ENCODE peak calls at places on chromosomes 4 and X, in seven cellular contexts. P is IMR-90, V is neuronal stem cell, N is mesendoderm, S is mesenchymal stem cell, I is trophoblast cell, M is H9. Y is an unnamed sample.

GRCh38 chrX:11760958-11761357 is 2.9 kb downstream of the MSL3 start:
- DNase-seq in N (no peak), S (no peak), P (no peak), M (no peak), V (no peak), I (no peak), Y (no peak)

GRCh38 chr4:186727977-186728519 is 4.4 kb upstream of the FAT1 start:
- DNase-seq in V (peak; percentile 18), M (peak; percentile 62), S (peak; percentile 50), I (no peak), N (peak; percentile 95), P (no peak), Y (no peak)

GRCh38 chrX:46653482-46653881 is 79.9 kb downstream of the CHST7 start:
- DNase-seq in M (peak; percentile 63), V (no peak), N (peak; percentile 52), S (no peak), I (peak; percentile 41), P (peak; percentile 4), Y (no peak)

GRCh38 chrX:68807818-68808217 is 21.0 kb upstream of the EFNB1 start:
- DNase-seq in I (peak; percentile 69), V (no peak), M (no peak), S (peak; percentile 12), P (no peak), N (peak; percentile 58), Y (no peak)

GRCh38 chrX:12988797-12989196 is 13.9 kb downstream of the TMSB4X start:
- DNase-seq in M (no peak), N (no peak), P (peak; percentile 74), S (no peak), V (no peak), I (peak; percentile 38), Y (no peak)

GRCh38 chr4:20266215-20267082 is 14.7 kb downstream of the SLIT2 start:
- DNase-seq in I (no peak), N (no peak), P (peak; percentile 61), M (no peak), V (no peak), S (no peak), Y (no peak)

GRCh38 chr4:153383131-153383530 is 38.6 kb downstream of the MND1 start:
- DNase-seq in V (no peak), M (no peak), P (no peak), N (no peak), I (no peak), S (no peak), Y (no peak)

GRCh38 chrX:79630033-79631009 is 263.2 kb upstream of the ITM2A start:
- DNase-seq in N (no peak), I (no peak), M (no peak), S (no peak), V (no peak), P (no peak), Y (no peak)

GRCh38 chrX:12791253-12792228 is at the start of gene PRPS2:
- DNase-seq in M (peak; percentile 72), V (peak; percentile 48), I (no peak), N (peak; percentile 67), P (peak; percentile 18), S (peak; percentile 51), Y (no peak)

GRCh38 chrX:1874416-1874815 is 259.6 kb downstream of the ASMT start:
- DNase-seq in P (no peak), M (no peak), N (no peak), S (no peak), V (no peak), I (no peak), Y (no peak)

GRCh38 chrX:79094075-79094832 is 50.2 kb upstream of the GPR174 start:
- DNase-seq in M (no peak), P (no peak), V (no peak), S (no peak), I (no peak), N (no peak), Y (no peak)

GRCh38 chr4:164373021-164373420 is 380.9 kb upstream of the SMIM31 start:
- DNase-seq in N (no peak), P (no peak), S (no peak), I (peak; percentile 19), V (no peak), M (no peak), Y (no peak)

GRCh38 chrX:147875866-147876596 is 35.7 kb upstream of the FMR1 start:
- DNase-seq in I (peak; percentile 45), V (no peak), S (peak; percentile 1), M (no peak), N (no peak), P (no peak), Y (no peak)

GRCh38 chrX:107716816-107717700 is 58.5 kb downstream of the TSC22D3 start:
- DNase-seq in M (peak; percentile 80), I (peak; percentile 79), V (peak; percentile 26), S (peak; percentile 94), N (peak; percentile 86), P (peak; percentile 63), Y (no peak)

GRCh38 chr4:128483816-128484215 is 196.2 kb upstream of the PGRMC2 start:
- DNase-seq in S (no peak), N (no peak), M (no peak), P (peak; percentile 27), I (no peak), V (no peak), Y (no peak)

GRCh38 chr4:133598779-133599178 is 449.7 kb downstream of the PCDH10 start:
- DNase-seq in N (peak; percentile 57), S (no peak), M (no peak), I (no peak), V (no peak), P (no peak), Y (no peak)

GRCh38 chrX:117969337-117969736 is 147.3 kb downstream of the KLHL13 start:
- DNase-seq in M (no peak), S (no peak), P (no peak), V (no peak), I (no peak), N (no peak), Y (no peak)

GRCh38 chr4:98387345-98388017 is 126.3 kb downstream of the RAP1GDS1 start:
- DNase-seq in P (no peak), V (no peak), N (peak; percentile 46), S (no peak), M (no peak), I (no peak), Y (no peak)

GRCh38 chr4:107564326-107564725 is 155.7 kb downstream of the PAPSS1 start:
- DNase-seq in P (no peak), V (peak; percentile 56), N (peak; percentile 57), M (no peak), S (peak; percentile 63), I (no peak), Y (no peak)

GRCh38 chr4:24963277-24963676 is 50.4 kb upstream of the CCDC149 start:
- DNase-seq in N (no peak), P (no peak), V (no peak), I (no peak), S (no peak), M (peak; percentile 33), Y (no peak)

GRCh38 chr4:24968992-24969391 is 56.1 kb upstream of the CCDC149 start:
- DNase-seq in I (no peak), M (no peak), P (no peak), N (no peak), S (no peak), V (no peak), Y (no peak)

GRCh38 chr4:24966076-24966475 is 53.2 kb upstream of the CCDC149 start:
- DNase-seq in S (no peak), M (peak; percentile 15), I (no peak), P (no peak), N (no peak), V (no peak), Y (no peak)

GRCh38 chr4:24967346-24967745 is 54.5 kb upstream of the CCDC149 start:
- DNase-seq in I (no peak), M (peak; percentile 4), S (no peak), P (no peak), N (no peak), V (no peak), Y (no peak)

GRCh38 chr4:24965627-24966026 is 52.8 kb upstream of the CCDC149 start:
- DNase-seq in S (no peak), N (peak; percentile 81), P (no peak), I (peak; percentile 91), V (peak; percentile 35), M (peak; percentile 24), Y (peak; percentile 57)
- H2AK5ac ChIP-seq in S (no peak overlapping the region), N (no peak overlapping the region), P (no peak overlapping the region), I (no peak overlapping the region), V (no peak overlapping the region), M (no peak overlapping the region), Y (no peak overlapping the region)

GRCh38 chrX:119187298-119187697 is 48.8 kb upstream of the PGRMC1 start:
- DNase-seq in S (no peak), P (no peak), I (no peak), M (no peak), V (no peak), N (no peak), Y (no peak)

GRCh38 chrX:119186194-119186593 is 49.9 kb upstream of the PGRMC1 start:
- DNase-seq in V (no peak), S (no peak), P (no peak), I (no peak), M (no peak), N (no peak), Y (no peak)

GRCh38 chrX:119177278-119177677 is 49.7 kb upstream of the KIAA1210 start:
- DNase-seq in M (no peak), P (no peak), V (no peak), I (no peak), S (no peak), N (no peak), Y (no peak)

GRCh38 chrX:119186763-119187162 is 49.3 kb upstream of the PGRMC1 start:
- DNase-seq in V (no peak), M (no peak), I (no peak), S (no peak), N (no peak), P (no peak), Y (no peak)

GRCh38 chrX:119181491-119181890 is 53.9 kb upstream of the KIAA1210 start:
- DNase-seq in I (peak; percentile 40), V (no peak), M (peak; percentile 63), S (no peak), N (peak; percentile 63), P (no peak), Y (no peak)
- H2AK5ac ChIP-seq in I (no peak overlapping the region), V (no peak overlapping the region), M (no peak overlapping the region), S (no peak overlapping the region), N (no peak overlapping the region), P (no peak overlapping the region), Y (no peak overlapping the region)

GRCh38 chr4:80566203-80566872 is 230.8 kb downstream of the CFAP299 start:
- DNase-seq in V (no peak), M (no peak), P (no peak), S (no peak), I (no peak), N (no peak), Y (no peak)
- H2AK5ac ChIP-seq in V (no peak overlapping the region), M (no peak overlapping the region), P (no peak overlapping the region), S (no peak overlapping the region), I (no peak overlapping the region), N (no peak overlapping the region), Y (no peak overlapping the region)

DNA sequence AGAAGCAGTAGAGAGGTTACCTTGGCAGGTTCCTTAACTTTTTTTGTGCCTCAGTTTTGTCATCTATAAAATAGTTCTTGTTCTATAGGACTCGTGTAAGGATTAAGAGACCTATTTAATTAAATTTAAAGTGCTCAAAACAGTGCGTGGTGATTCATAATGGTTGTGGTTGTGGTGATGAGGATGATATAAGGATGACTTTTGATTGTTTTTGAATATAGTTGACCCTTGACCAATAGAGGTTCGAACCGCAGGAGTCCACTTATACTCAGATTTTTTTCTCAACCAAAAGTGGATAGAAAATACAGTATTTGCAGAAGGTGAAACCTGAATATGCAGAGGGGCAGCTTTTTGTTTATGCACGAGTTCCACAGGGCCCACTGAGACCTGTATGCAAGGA is 14.6 kb downstream of the SMAD1 start:
- DNase-seq in M (no peak), N (no peak), I (no peak), V (no peak), P (no peak), S (no peak), Y (no peak)
- H2AK5ac ChIP-seq in M (no peak overlapping the region), N (no peak overlapping the region), I (no peak overlapping the region), V (no peak overlapping the region), P (no peak overlapping the region), S (no peak overlapping the region), Y (no peak overlapping the region)

GRCh38 chr4:6886886-6887285 is 22.7 kb upstream of the TBC1D14 start:
- DNase-seq in N (no peak), V (no peak), I (no peak), M (no peak), S (no peak), P (no peak), Y (no peak)
- H2AK5ac ChIP-seq in N (no peak overlapping the region), V (no peak overlapping the region), I (no peak overlapping the region), M (no peak overlapping the region), S (no peak overlapping the region), P (no peak overlapping the region), Y (no peak overlapping the region)